ENCODE peak calls at places on chromosomes 5 and 9, in five cellular contexts. F, I, Y, J and Z are unnamed samples.

GRCh38 chr9:34124923-34125322 is 1.6 kb downstream of the DCAF12 start:
- DNase-seq in F (no peak), I (no peak), Y (no peak), J (no peak), Z (no peak)

GRCh38 chr5:62315376-62316049 is 9.5 kb downstream of the KIF2A start:
- DNase-seq in F (no peak), I (no peak), Y (no peak), J (no peak), Z (no peak)

GRCh38 chr9:95481000-95481399 is 35.8 kb downstream of the PTCH1 start:
- DNase-seq in F (no peak), I (no peak), Y (no peak), J (no peak), Z (no peak)

GRCh38 chr5:4511996-4512656 is 628.0 kb upstream of the ADAMTS16 start:
- DNase-seq in F (peak), I (no peak), Y (peak), J (no peak), Z (peak)

GRCh38 chr9:98214811-98215210 is 22.4 kb upstream of the CORO2A start:
- DNase-seq in F (peak), I (no peak), Y (peak), J (no peak), Z (peak)

GRCh38 chr9:107734231-107735014 is 244.9 kb upstream of the KLF4 start:
- DNase-seq in F (no peak), I (no peak), Y (no peak), J (no peak), Z (no peak)

GRCh38 chr9:133003671-133004090 is 25.2 kb downstream of the GFI1B start:
- DNase-seq in F (no peak), I (no peak), Y (no peak), J (no peak), Z (no peak)

GRCh38 chr5:173715607-173716006 is 99.2 kb upstream of the BOD1 start:
- DNase-seq in F (no peak), I (no peak), Y (no peak), J (no peak), Z (no peak)

GRCh38 chr5:94890907-94891306 is 272.4 kb downstream of the SLF1 start:
- DNase-seq in F (no peak), I (no peak), Y (no peak), J (no peak), Z (no peak)

GRCh38 chr5:17024686-17025180 is 88.6 kb upstream of the MYO10 start:
- DNase-seq in F (no peak), I (no peak), Y (no peak), J (peak), Z (no peak)

GRCh38 chr5:73278693-73279092 is 105.7 kb downstream of the TMEM174 start:
- DNase-seq in F (peak), I (no peak), Y (no peak), J (no peak), Z (no peak)

GRCh38 chr5:180400416-180400815 is 47.3 kb upstream of the GFPT2 start:
- DNase-seq in F (no peak), I (no peak), Y (no peak), J (no peak), Z (no peak)

GRCh38 chr5:109779036-109779735 is 89.5 kb downstream of the MAN2A1 start:
- DNase-seq in F (no peak), I (no peak), Y (no peak), J (no peak), Z (no peak)

GRCh38 chr5:15704397-15704947 is 204.5 kb downstream of the FBXL7 start:
- DNase-seq in F (no peak), I (no peak), Y (no peak), J (no peak), Z (no peak)

GRCh38 chr5:58357121-58357520 is 102.8 kb downstream of the PLK2 start:
- DNase-seq in F (no peak), I (no peak), Y (no peak), J (no peak), Z (no peak)

GRCh38 chr9:135937521-135938489 is 23.4 kb downstream of the UBAC1 start:
- DNase-seq in F (no peak), I (no peak), Y (no peak), J (no peak), Z (no peak)

GRCh38 chr5:176780951-176781350 is 29.4 kb upstream of the UNC5A start:
- DNase-seq in F (no peak), I (no peak), Y (peak), J (no peak), Z (peak)

GRCh38 chr5:130136300-130136699 is 232.0 kb downstream of the CHSY3 start:
- DNase-seq in F (no peak), I (no peak), Y (no peak), J (no peak), Z (no peak)

GRCh38 chr5:179261301-179262125 is 83.7 kb downstream of the ADAMTS2 start:
- DNase-seq in F (peak), I (no peak), Y (peak), J (no peak), Z (peak)

GRCh38 chr5:129906177-129906887 is 2.1 kb downstream of the CHSY3 start:
- DNase-seq in F (no peak), I (no peak), Y (peak), J (peak), Z (peak)

GRCh38 chr5:154277499-154277898 is 87.0 kb downstream of the GALNT10 start:
- DNase-seq in F (no peak), I (no peak), Y (no peak), J (no peak), Z (no peak)

GRCh38 chr5:134530375-134531077 is 5.1 kb downstream of the JADE2 start:
- DNase-seq in F (no peak), I (no peak), Y (peak), J (no peak), Z (no peak)

GRCh38 chr5:80238778-80239679 is 16.8 kb downstream of the SERINC5 start:
- DNase-seq in F (peak), I (peak), Y (peak), J (peak), Z (peak)

GRCh38 chr9:91770229-91770628 is 179.8 kb downstream of the ROR2 start:
- DNase-seq in F (no peak), I (no peak), Y (no peak), J (no peak), Z (no peak)